ENCODE peak calls at places on chromosomes 6 and 20, in eight cellular contexts. N is progenitor cell of endocrine pancreas, R is BE2C, H is lower lobe of right lung, C is HFFc6, D is adrenal gland, M is upper lobe of right lung, Y is astrocyte of the spinal cord. V is an unnamed sample.

GRCh38 chr20:45372646-45373352 is 5.3 kb downstream of the TP53TG5 start:
- DNase-seq in C (no peak), N (no peak), D (no peak), R (peak), H (peak), M (peak), Y (no peak), V (no peak)

GRCh38 chr6:158850807-158851115 is 31.6 kb upstream of the EZR start:
- DNase-seq in D (no peak), N (no peak), H (no peak), M (no peak), Y (no peak), R (no peak), C (peak), V (no peak)

GRCh38 chr6:162862462-162862861 is 134.7 kb downstream of the PACRG start:
- DNase-seq in D (no peak), R (no peak), Y (no peak), M (no peak), H (no peak), C (no peak), N (no peak), V (no peak)

GRCh38 chr20:44711237-44711636 is 3.9 kb upstream of the CCN5 start:
- DNase-seq in Y (no peak), N (no peak), M (no peak), R (no peak), C (no peak), H (no peak), D (no peak), V (no peak)

GRCh38 chr6:52233975-52234823 is 10.1 kb downstream of the IL17F start:
- DNase-seq in N (peak), H (no peak), D (peak), Y (peak), C (peak), R (peak), M (no peak), V (peak)

GRCh38 chr6:159038914-159039884 is 5.6 kb downstream of the TAGAP start:
- DNase-seq in M (no peak), C (peak), D (no peak), N (no peak), Y (peak), R (no peak), H (no peak), V (peak)

GRCh38 chr6:52497652-52498408 is 77.7 kb downstream of the EFHC1 start:
- DNase-seq in R (no peak), C (no peak), N (no peak), H (peak), Y (peak), M (no peak), D (no peak), V (peak)

GRCh38 chr6:127343753-127344659 is 597 bp upstream of the ECHDC1 start:
- DNase-seq in R (no peak), N (no peak), D (no peak), H (no peak), C (no peak), M (no peak), Y (peak), V (peak)

GRCh38 chr6:125095501-125096301 is 57.9 kb upstream of the TPD52L1 start:
- DNase-seq in R (no peak), N (no peak), C (peak), D (no peak), M (no peak), Y (peak), H (no peak), V (no peak)

GRCh38 chr6:16776394-16777017 is 15.2 kb upstream of the ATXN1 start:
- DNase-seq in C (no peak), N (no peak), R (no peak), M (no peak), H (no peak), Y (no peak), D (peak), V (no peak)
- TF ChIP-seq CTCF in C (peak), N (peak), R (no peak), M (peak), H (no peak), Y (no peak), D (peak), V (no peak)

GRCh38 chr20:53767206-53767924 is 173.7 kb upstream of the ZNF217 start:
- DNase-seq in N (no peak), R (no peak), Y (no peak), H (no peak), C (no peak), D (no peak), M (no peak), V (peak)

GRCh38 chr20:53764416-53764800 is 170.8 kb upstream of the ZNF217 start:
- DNase-seq in R (no peak), N (no peak), D (no peak), M (no peak), C (no peak), H (no peak), Y (no peak), V (no peak)

GRCh38 chr20:53768329-53768728 is 174.7 kb upstream of the ZNF217 start:
- DNase-seq in Y (no peak), M (no peak), D (no peak), C (no peak), N (no peak), R (no peak), H (no peak), V (no peak)

GRCh38 chr20:53773792-53774371 is 180.2 kb upstream of the ZNF217 start:
- DNase-seq in C (peak), R (no peak), D (no peak), N (no peak), H (no peak), Y (peak), M (no peak), V (no peak)

GRCh38 chr20:53769041-53769440 is 175.4 kb upstream of the ZNF217 start:
- DNase-seq in N (no peak), R (no peak), D (no peak), C (no peak), Y (no peak), M (no peak), H (no peak), V (no peak)
- TF ChIP-seq CTCF in N (no peak), R (no peak), D (no peak), C (no peak), Y (no peak), M (no peak), H (no peak), V (no peak)

GRCh38 chr6:157401734-157402338 is 20.8 kb downstream of the ZDHHC14 start:
- DNase-seq in H (no peak), D (no peak), C (no peak), N (no peak), Y (no peak), R (no peak), M (no peak), V (no peak)

GRCh38 chr6:157393667-157394329 is 12.8 kb downstream of the ZDHHC14 start:
- DNase-seq in D (no peak), N (no peak), Y (no peak), C (no peak), M (no peak), R (no peak), H (no peak), V (no peak)

GRCh38 chr6:157396026-157396425 is 15.0 kb downstream of the ZDHHC14 start:
- DNase-seq in H (no peak), D (no peak), M (no peak), N (no peak), Y (no peak), R (no peak), C (no peak), V (no peak)

GRCh38 chr6:157397660-157398059 is 16.7 kb downstream of the ZDHHC14 start:
- DNase-seq in M (no peak), Y (no peak), D (no peak), R (no peak), N (no peak), C (no peak), H (no peak), V (no peak)

GRCh38 chr6:157398151-157398550 is 17.2 kb downstream of the ZDHHC14 start:
- DNase-seq in Y (no peak), C (no peak), H (no peak), R (no peak), M (no peak), N (no peak), D (no peak), V (no peak)
- TF ChIP-seq CTCF in Y (no peak), C (no peak), H (no peak), R (no peak), M (no peak), N (no peak), D (no peak), V (no peak)

GRCh38 chr6:119974430-119975159 is 625.0 kb upstream of the MAN1A1 start:
- DNase-seq in Y (no peak), M (no peak), R (no peak), N (no peak), H (no peak), D (no peak), C (no peak), V (no peak)

GRCh38 chr6:119978274-119978889 is 628.8 kb upstream of the MAN1A1 start:
- DNase-seq in M (no peak), C (no peak), R (peak), Y (peak), D (peak), H (no peak), N (no peak), V (peak)

GRCh38 chr6:119980802-119981201 is 631.2 kb upstream of the MAN1A1 start:
- DNase-seq in C (no peak), R (no peak), Y (no peak), M (no peak), N (no peak), H (no peak), D (no peak), V (no peak)

GRCh38 chr6:119979862-119980261 is 630.3 kb upstream of the MAN1A1 start:
- DNase-seq in R (no peak), Y (peak), N (no peak), H (no peak), M (no peak), C (no peak), D (no peak), V (peak)
- TF ChIP-seq CTCF in R (peak), Y (peak), N (peak), H (no peak), M (no peak), C (peak), D (peak), V (peak)

DNA sequence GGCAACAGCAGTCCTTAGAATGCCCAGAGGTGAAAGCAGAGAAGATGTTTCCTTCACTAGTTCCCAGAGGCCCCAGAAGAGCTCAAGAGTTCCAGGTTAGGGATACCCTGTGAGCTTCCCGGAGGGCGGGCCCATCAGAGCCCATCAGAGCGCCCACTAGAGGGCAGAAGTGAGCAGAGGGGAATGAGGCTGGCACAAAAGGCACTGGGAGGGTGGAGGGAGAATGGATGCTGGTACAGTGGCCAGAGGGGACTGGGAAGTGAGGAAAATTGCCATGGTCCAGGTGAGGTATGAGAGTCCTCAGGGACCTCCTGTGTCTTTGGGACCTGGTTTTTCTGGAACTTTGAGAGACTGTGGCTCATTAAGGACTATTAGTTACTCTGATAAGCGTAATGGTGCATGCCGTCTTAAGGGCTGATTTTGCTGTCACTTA is 57.3 kb downstream of the LINC00237 start:
- DNase-seq in Y (no peak), N (no peak), C (no peak), H (peak), D (peak), M (peak), R (peak), V (peak)
- TF ChIP-seq CTCF in Y (peak), N (peak), C (peak), H (peak), D (peak), M (peak), R (peak), V (peak)

GRCh38 chr20:17636523-17637412 is 45.3 kb downstream of the RRBP1 start:
- DNase-seq in H (no peak), Y (no peak), C (no peak), M (no peak), R (peak), N (no peak), D (no peak), V (no peak)
- TF ChIP-seq CTCF in H (no peak), Y (no peak), C (no peak), M (no peak), R (peak), N (no peak), D (no peak), V (no peak)

DNA sequence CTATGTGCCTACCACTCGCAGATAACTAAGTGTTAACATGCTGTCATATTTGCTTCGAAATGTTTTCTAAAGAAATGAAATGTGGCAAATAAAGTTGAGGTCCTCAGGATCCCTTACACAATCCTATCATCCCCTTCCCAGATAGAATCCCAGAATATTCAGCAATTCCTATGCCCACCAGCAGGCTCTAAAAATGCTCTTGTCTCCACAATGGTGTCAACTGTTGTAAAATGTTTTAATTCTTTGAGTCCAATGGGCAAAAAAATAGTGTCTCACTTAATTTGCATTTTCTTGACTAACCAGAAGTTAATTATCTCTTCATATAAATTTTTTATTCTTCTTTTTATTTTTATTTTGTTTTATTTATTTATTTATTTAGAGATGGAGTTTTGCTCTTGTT is 103.9 kb upstream of the MAP7 start:
- DNase-seq in R (no peak), C (no peak), D (no peak), M (no peak), H (no peak), Y (no peak), N (no peak), V (no peak)
- TF ChIP-seq CTCF in R (peak), C (peak), D (peak), M (no peak), H (no peak), Y (no peak), N (peak), V (no peak)

GRCh38 chr20:48728042-48728837 is 99.6 kb downstream of the PREX1 start:
- DNase-seq in C (no peak), D (no peak), N (no peak), R (no peak), Y (no peak), M (no peak), H (no peak), V (no peak)
- TF ChIP-seq CTCF in C (no peak), D (no peak), N (no peak), R (no peak), Y (no peak), M (no peak), H (no peak), V (no peak)